ENCODE peak calls at places on chromosome 21, in nine cellular contexts. One of them, this sample, is unnamed.

GRCh38 chr21:25424045-25424444 is 183.2 kb downstream of the MRPL39 start:
- DNase-seq in dorsolateral prefrontal cortex: no peak
- DNase-seq in body of pancreas: no peak
- DNase-seq in AG04450: no peak
- DNase-seq in OCI-LY7: peak; percentile 1
- DNase-seq in psoas muscle: no peak
- DNase-seq in cardiac muscle cell: no peak
- DNase-seq in kidney: no peak
- DNase-seq in thoracic aorta: no peak
- DNase-seq in this sample: no peak

GRCh38 chr21:29085106-29085752 is 11.8 kb upstream of the CCT8 start:
- DNase-seq in OCI-LY7: no peak
- DNase-seq in dorsolateral prefrontal cortex: no peak
- DNase-seq in AG04450: no peak
- DNase-seq in body of pancreas: no peak
- DNase-seq in psoas muscle: no peak
- DNase-seq in kidney: no peak
- DNase-seq in thoracic aorta: no peak
- DNase-seq in cardiac muscle cell: no peak
- DNase-seq in this sample: no peak

GRCh38 chr21:25997788-25998611 is 172.6 kb downstream of the APP start:
- DNase-seq in kidney: no peak
- DNase-seq in OCI-LY7: no peak
- DNase-seq in AG04450: no peak
- DNase-seq in body of pancreas: peak; percentile 75
- DNase-seq in cardiac muscle cell: peak; percentile 28
- DNase-seq in dorsolateral prefrontal cortex: no peak
- DNase-seq in psoas muscle: no peak
- DNase-seq in thoracic aorta: no peak
- DNase-seq in this sample: no peak

GRCh38 chr21:18117116-18117515 is 127.5 kb upstream of the CHODL start:
- DNase-seq in psoas muscle: no peak
- DNase-seq in body of pancreas: no peak
- DNase-seq in cardiac muscle cell: no peak
- DNase-seq in OCI-LY7: no peak
- DNase-seq in dorsolateral prefrontal cortex: no peak
- DNase-seq in thoracic aorta: no peak
- DNase-seq in AG04450: no peak
- DNase-seq in kidney: no peak
- DNase-seq in this sample: no peak

GRCh38 chr21:46081022-46081861 is 16.7 kb upstream of the COL6A2 start:
- DNase-seq in body of pancreas: peak; percentile 7
- DNase-seq in OCI-LY7: no peak
- DNase-seq in dorsolateral prefrontal cortex: no peak
- DNase-seq in kidney: peak; percentile 63
- DNase-seq in thoracic aorta: no peak
- DNase-seq in AG04450: no peak
- DNase-seq in cardiac muscle cell: no peak
- DNase-seq in psoas muscle: peak; percentile 55
- DNase-seq in this sample: no peak

GRCh38 chr21:15592271-15592860 is 137.4 kb upstream of the USP25 start:
- DNase-seq in OCI-LY7: peak; percentile 51
- DNase-seq in AG04450: peak; percentile 21
- DNase-seq in cardiac muscle cell: peak; percentile 73
- DNase-seq in psoas muscle: no peak
- DNase-seq in body of pancreas: no peak
- DNase-seq in thoracic aorta: no peak
- DNase-seq in kidney: no peak
- DNase-seq in dorsolateral prefrontal cortex: no peak
- DNase-seq in this sample: no peak

GRCh38 chr21:45981641-45982255 is at the start of gene COL6A1:
- DNase-seq in kidney: peak; percentile 93
- DNase-seq in OCI-LY7: no peak
- DNase-seq in cardiac muscle cell: peak; percentile 85
- DNase-seq in psoas muscle: peak; percentile 85
- DNase-seq in AG04450: no peak
- DNase-seq in body of pancreas: peak; percentile 71
- DNase-seq in dorsolateral prefrontal cortex: peak; percentile 22
- DNase-seq in thoracic aorta: no peak
- DNase-seq in this sample: no peak

GRCh38 chr21:20999567-21000169 is 1.5 kb downstream of the NCAM2 start:
- DNase-seq in thoracic aorta: no peak
- DNase-seq in psoas muscle: no peak
- DNase-seq in AG04450: no peak
- DNase-seq in cardiac muscle cell: peak; percentile 63
- DNase-seq in OCI-LY7: peak; percentile 15
- DNase-seq in dorsolateral prefrontal cortex: no peak
- DNase-seq in kidney: no peak
- DNase-seq in body of pancreas: peak; percentile 54
- DNase-seq in this sample: no peak

GRCh38 chr21:15841856-15842564 is 112.2 kb downstream of the USP25 start:
- DNase-seq in psoas muscle: no peak
- DNase-seq in AG04450: peak; percentile 34
- DNase-seq in dorsolateral prefrontal cortex: no peak
- DNase-seq in OCI-LY7: no peak
- DNase-seq in cardiac muscle cell: peak; percentile 87
- DNase-seq in kidney: no peak
- DNase-seq in thoracic aorta: no peak
- DNase-seq in body of pancreas: no peak
- DNase-seq in this sample: no peak

GRCh38 chr21:43207868-43208267 is 39.1 kb downstream of the CRYAA start:
- DNase-seq in thoracic aorta: no peak
- DNase-seq in dorsolateral prefrontal cortex: no peak
- DNase-seq in body of pancreas: peak; percentile 5
- DNase-seq in AG04450: no peak
- DNase-seq in cardiac muscle cell: no peak
- DNase-seq in kidney: peak; percentile 30
- DNase-seq in psoas muscle: peak; percentile 22
- DNase-seq in OCI-LY7: no peak
- DNase-seq in this sample: no peak

GRCh38 chr21:40215941-40216340 is 348.7 kb downstream of the PCP4 start:
- DNase-seq in dorsolateral prefrontal cortex: no peak
- DNase-seq in psoas muscle: no peak
- DNase-seq in AG04450: no peak
- DNase-seq in thoracic aorta: no peak
- DNase-seq in cardiac muscle cell: no peak
- DNase-seq in body of pancreas: no peak
- DNase-seq in kidney: no peak
- DNase-seq in OCI-LY7: no peak
- DNase-seq in this sample: no peak

GRCh38 chr21:45972353-45972715 is 9.2 kb upstream of the COL6A1 start:
- DNase-seq in dorsolateral prefrontal cortex: no peak
- DNase-seq in AG04450: no peak
- DNase-seq in kidney: peak; percentile 84
- DNase-seq in psoas muscle: no peak
- DNase-seq in OCI-LY7: no peak
- DNase-seq in cardiac muscle cell: peak; percentile 50
- DNase-seq in thoracic aorta: no peak
- DNase-seq in body of pancreas: no peak
- DNase-seq in this sample: no peak

GRCh38 chr21:46559291-46559983 is 45.4 kb downstream of the S100B start:
- DNase-seq in kidney: no peak
- DNase-seq in cardiac muscle cell: no peak
- DNase-seq in dorsolateral prefrontal cortex: no peak
- DNase-seq in body of pancreas: no peak
- DNase-seq in psoas muscle: no peak
- DNase-seq in thoracic aorta: no peak
- DNase-seq in AG04450: no peak
- DNase-seq in OCI-LY7: peak; percentile 71
- DNase-seq in this sample: peak; percentile 67

GRCh38 chr21:21612446-21612845 is 614.2 kb downstream of the NCAM2 start:
- DNase-seq in psoas muscle: no peak
- DNase-seq in thoracic aorta: no peak
- DNase-seq in body of pancreas: no peak
- DNase-seq in dorsolateral prefrontal cortex: no peak
- DNase-seq in AG04450: peak; percentile 67
- DNase-seq in cardiac muscle cell: peak; percentile 93
- DNase-seq in kidney: no peak
- DNase-seq in OCI-LY7: no peak
- DNase-seq in this sample: no peak

GRCh38 chr21:20570824-20571232 is 427.4 kb upstream of the NCAM2 start:
- DNase-seq in kidney: no peak
- DNase-seq in psoas muscle: no peak
- DNase-seq in dorsolateral prefrontal cortex: no peak
- DNase-seq in thoracic aorta: no peak
- DNase-seq in OCI-LY7: no peak
- DNase-seq in body of pancreas: no peak
- DNase-seq in AG04450: no peak
- DNase-seq in cardiac muscle cell: no peak
- DNase-seq in this sample: no peak

GRCh38 chr21:15301014-15301413 is 236.2 kb upstream of the NRIP1 start:
- DNase-seq in cardiac muscle cell: no peak
- DNase-seq in AG04450: no peak
- DNase-seq in dorsolateral prefrontal cortex: no peak
- DNase-seq in OCI-LY7: peak; percentile 51
- DNase-seq in body of pancreas: no peak
- DNase-seq in kidney: no peak
- DNase-seq in thoracic aorta: no peak
- DNase-seq in psoas muscle: no peak
- DNase-seq in this sample: no peak

GRCh38 chr21:27275294-27275927 is 308.5 kb upstream of the ADAMTS5 start:
- DNase-seq in cardiac muscle cell: peak; percentile 78
- DNase-seq in OCI-LY7: no peak
- DNase-seq in kidney: no peak
- DNase-seq in body of pancreas: no peak
- DNase-seq in AG04450: peak; percentile 18
- DNase-seq in thoracic aorta: no peak
- DNase-seq in dorsolateral prefrontal cortex: no peak
- DNase-seq in psoas muscle: no peak
- DNase-seq in this sample: no peak

GRCh38 chr21:27268290-27268689 is 301.4 kb upstream of the ADAMTS5 start:
- DNase-seq in AG04450: no peak
- DNase-seq in dorsolateral prefrontal cortex: no peak
- DNase-seq in psoas muscle: no peak
- DNase-seq in thoracic aorta: no peak
- DNase-seq in OCI-LY7: no peak
- DNase-seq in kidney: no peak
- DNase-seq in cardiac muscle cell: peak; percentile 16
- DNase-seq in body of pancreas: no peak
- DNase-seq in this sample: no peak

GRCh38 chr21:27265492-27265891 is 298.6 kb upstream of the ADAMTS5 start:
- DNase-seq in cardiac muscle cell: no peak
- DNase-seq in psoas muscle: no peak
- DNase-seq in OCI-LY7: no peak
- DNase-seq in body of pancreas: no peak
- DNase-seq in kidney: no peak
- DNase-seq in thoracic aorta: no peak
- DNase-seq in AG04450: no peak
- DNase-seq in dorsolateral prefrontal cortex: no peak
- DNase-seq in this sample: no peak

GRCh38 chr21:27269646-27270045 is 302.8 kb upstream of the ADAMTS5 start:
- DNase-seq in AG04450: peak; percentile 69
- DNase-seq in cardiac muscle cell: peak; percentile 91
- DNase-seq in dorsolateral prefrontal cortex: no peak
- DNase-seq in thoracic aorta: no peak
- DNase-seq in kidney: no peak
- DNase-seq in OCI-LY7: no peak
- DNase-seq in body of pancreas: no peak
- DNase-seq in psoas muscle: no peak
- DNase-seq in this sample: no peak
- H3K27ac ChIP-seq in AG04450: no peak overlapping the region
- H3K27ac ChIP-seq in cardiac muscle cell: no peak overlapping the region
- H3K27ac ChIP-seq in dorsolateral prefrontal cortex: no peak overlapping the region
- H3K27ac ChIP-seq in thoracic aorta: no peak overlapping the region
- H3K27ac ChIP-seq in kidney: no peak overlapping the region
- H3K27ac ChIP-seq in OCI-LY7: no peak overlapping the region
- H3K27ac ChIP-seq in body of pancreas: no peak overlapping the region
- H3K27ac ChIP-seq in psoas muscle: no peak overlapping the region
- H3K27ac ChIP-seq in this sample: no peak overlapping the region

DNA sequence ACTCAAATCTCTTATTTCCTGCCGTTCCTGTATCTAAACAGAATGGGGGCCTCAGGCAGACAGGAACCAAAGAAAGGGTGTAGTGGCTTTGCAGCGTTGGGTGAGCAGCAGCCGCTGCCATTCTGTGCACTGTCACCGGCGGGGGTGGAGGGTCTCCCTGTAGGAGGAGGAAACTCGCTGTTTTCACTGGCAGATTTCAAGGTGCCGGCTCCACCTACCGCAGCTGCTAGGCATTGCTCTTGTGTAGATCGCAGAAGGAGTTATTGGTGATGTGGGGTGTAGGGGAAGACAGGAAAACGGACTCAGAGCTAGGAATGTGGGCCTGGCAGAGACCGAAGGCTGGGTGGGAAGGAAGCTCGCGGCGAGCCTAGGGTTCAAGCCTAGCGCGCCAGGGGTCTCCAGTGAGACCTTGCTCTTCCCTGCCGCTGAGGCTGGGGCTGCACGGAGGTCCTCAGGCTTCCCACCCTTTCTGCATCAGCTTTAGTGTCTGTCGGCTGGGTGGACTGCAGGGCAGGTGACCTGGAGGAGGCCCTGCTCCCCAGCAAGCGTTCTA is 20.8 kb downstream of the ATP5PO start:
- DNase-seq in dorsolateral prefrontal cortex: peak; percentile 49
- DNase-seq in body of pancreas: peak; percentile 52
- DNase-seq in AG04450: peak; percentile 75
- DNase-seq in cardiac muscle cell: peak; percentile 94
- DNase-seq in thoracic aorta: peak; percentile 50
- DNase-seq in kidney: peak; percentile 86
- DNase-seq in OCI-LY7: peak; percentile 62
- DNase-seq in psoas muscle: peak; percentile 78
- DNase-seq in this sample: peak; percentile 67
- TF ChIP-seq CTCF in dorsolateral prefrontal cortex: peak; percentile 51
- TF ChIP-seq CTCF in body of pancreas: peak; percentile 33
- TF ChIP-seq CTCF in AG04450: peak; percentile 88
- TF ChIP-seq CTCF in cardiac muscle cell: peak; percentile 94
- TF ChIP-seq CTCF in thoracic aorta: peak; percentile 72
- TF ChIP-seq CTCF in kidney: peak; percentile 75
- TF ChIP-seq CTCF in OCI-LY7: peak; percentile 73
- TF ChIP-seq CTCF in psoas muscle: peak; percentile 67
- TF ChIP-seq CTCF in this sample: peak; percentile 54

GRCh38 chr21:35223480-35224156 is 174.5 kb upstream of the RUNX1 start:
- DNase-seq in psoas muscle: no peak
- DNase-seq in body of pancreas: no peak
- DNase-seq in AG04450: no peak
- DNase-seq in dorsolateral prefrontal cortex: no peak
- DNase-seq in cardiac muscle cell: no peak
- DNase-seq in OCI-LY7: no peak
- DNase-seq in thoracic aorta: no peak
- DNase-seq in kidney: no peak
- DNase-seq in this sample: no peak
- H3K27ac ChIP-seq in psoas muscle: peak overlapping the region; percentile 66
- H3K27ac ChIP-seq in body of pancreas: no peak overlapping the region
- H3K27ac ChIP-seq in AG04450: no peak overlapping the region
- H3K27ac ChIP-seq in dorsolateral prefrontal cortex: no peak overlapping the region
- H3K27ac ChIP-seq in cardiac muscle cell: no peak overlapping the region
- H3K27ac ChIP-seq in OCI-LY7: no peak overlapping the region
- H3K27ac ChIP-seq in thoracic aorta: no peak overlapping the region
- H3K27ac ChIP-seq in kidney: no peak overlapping the region
- H3K27ac ChIP-seq in this sample: no peak overlapping the region

DNA sequence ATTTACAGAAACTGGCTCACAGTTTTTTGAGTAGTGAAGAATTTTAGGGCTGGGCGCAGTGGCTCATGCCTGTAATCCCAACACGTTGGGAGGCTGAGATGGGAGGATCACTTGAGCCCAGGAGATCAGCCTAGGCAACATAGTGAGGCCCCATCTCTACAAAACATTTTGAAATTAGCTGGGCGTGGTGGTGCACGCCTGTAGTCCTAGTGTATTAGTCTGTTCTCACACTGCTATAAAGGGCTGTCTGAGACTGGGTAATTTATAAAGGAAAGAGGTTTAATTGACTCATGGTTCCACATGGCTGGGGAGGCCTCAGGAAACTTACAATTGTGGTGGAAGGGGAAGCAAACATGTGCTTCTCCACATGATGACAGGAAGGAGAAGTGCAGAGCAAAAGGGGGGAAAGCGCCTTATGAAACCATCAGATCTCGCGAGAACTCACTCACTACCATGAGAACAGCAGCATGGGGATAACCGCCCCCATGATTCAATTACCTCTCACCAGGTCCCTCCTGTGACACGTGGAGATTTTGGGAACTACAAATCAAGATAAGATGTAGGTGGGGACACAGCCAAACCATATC is 24.4 kb upstream of the DYRK1A start:
- DNase-seq in AG04450: no peak
- DNase-seq in kidney: no peak
- DNase-seq in body of pancreas: no peak
- DNase-seq in OCI-LY7: no peak
- DNase-seq in cardiac muscle cell: no peak
- DNase-seq in dorsolateral prefrontal cortex: no peak
- DNase-seq in psoas muscle: no peak
- DNase-seq in thoracic aorta: no peak
- DNase-seq in this sample: no peak
- TF ChIP-seq CTCF in AG04450: no peak
- TF ChIP-seq CTCF in kidney: no peak
- TF ChIP-seq CTCF in body of pancreas: no peak
- TF ChIP-seq CTCF in OCI-LY7: no peak
- TF ChIP-seq CTCF in cardiac muscle cell: no peak
- TF ChIP-seq CTCF in dorsolateral prefrontal cortex: no peak
- TF ChIP-seq CTCF in psoas muscle: no peak
- TF ChIP-seq CTCF in thoracic aorta: no peak
- TF ChIP-seq CTCF in this sample: no peak